ENCODE peak calls at places on chromosomes 2 and 18, in nine cellular contexts. One of them, this sample, is unnamed.

GRCh38 chr2:118847447-118848172 is at the start of gene EN1:
- DNase-seq in esophagus squamous epithelium: no peak
- DNase-seq in GM06990: no peak
- DNase-seq in pons: peak; percentile 52
- DNase-seq in MCF 10A: no peak
- DNase-seq in ELF-1: peak; percentile 75
- DNase-seq in cardiac fibroblast: no peak
- DNase-seq in HL-60: no peak
- DNase-seq in CD8-positive, alpha-beta memory T cell: no peak
- DNase-seq in this sample: no peak

GRCh38 chr2:224909885-224910517 is 132.3 kb downstream of the DOCK10 start:
- DNase-seq in esophagus squamous epithelium: no peak
- DNase-seq in GM06990: no peak
- DNase-seq in pons: peak; percentile 42
- DNase-seq in MCF 10A: peak; percentile 97
- DNase-seq in ELF-1: no peak
- DNase-seq in cardiac fibroblast: peak; percentile 75
- DNase-seq in HL-60: peak; percentile 62
- DNase-seq in CD8-positive, alpha-beta memory T cell: peak; percentile 53
- DNase-seq in this sample: peak; percentile 62

GRCh38 chr2:28088970-28089369 is 198.4 kb downstream of the BABAM2 start:
- DNase-seq in esophagus squamous epithelium: no peak
- DNase-seq in GM06990: no peak
- DNase-seq in pons: no peak
- DNase-seq in MCF 10A: peak; percentile 42
- DNase-seq in ELF-1: no peak
- DNase-seq in cardiac fibroblast: peak; percentile 88
- DNase-seq in HL-60: no peak
- DNase-seq in CD8-positive, alpha-beta memory T cell: no peak
- DNase-seq in this sample: no peak

GRCh38 chr2:73836141-73836943 is 7.6 kb downstream of the STAMBP start:
- DNase-seq in esophagus squamous epithelium: no peak
- DNase-seq in GM06990: no peak
- DNase-seq in pons: no peak
- DNase-seq in MCF 10A: no peak
- DNase-seq in ELF-1: peak; percentile 43
- DNase-seq in cardiac fibroblast: no peak
- DNase-seq in HL-60: peak; percentile 42
- DNase-seq in CD8-positive, alpha-beta memory T cell: no peak
- DNase-seq in this sample: no peak

GRCh38 chr2:159574246-159574645 is 42.1 kb downstream of the BAZ2B start:
- DNase-seq in esophagus squamous epithelium: no peak
- DNase-seq in GM06990: no peak
- DNase-seq in pons: no peak
- DNase-seq in MCF 10A: peak; percentile 79
- DNase-seq in ELF-1: no peak
- DNase-seq in cardiac fibroblast: peak; percentile 90
- DNase-seq in HL-60: peak; percentile 73
- DNase-seq in CD8-positive, alpha-beta memory T cell: no peak
- DNase-seq in this sample: peak; percentile 46

GRCh38 chr18:10453885-10454772 is at the start of gene APCDD1:
- DNase-seq in esophagus squamous epithelium: no peak
- DNase-seq in GM06990: no peak
- DNase-seq in pons: peak; percentile 78
- DNase-seq in MCF 10A: no peak
- DNase-seq in ELF-1: peak; percentile 73
- DNase-seq in cardiac fibroblast: no peak
- DNase-seq in HL-60: no peak
- DNase-seq in CD8-positive, alpha-beta memory T cell: no peak
- DNase-seq in this sample: peak; percentile 67

GRCh38 chr2:213017404-213017803 is 134.0 kb downstream of the IKZF2 start:
- DNase-seq in esophagus squamous epithelium: no peak
- DNase-seq in GM06990: no peak
- DNase-seq in pons: no peak
- DNase-seq in MCF 10A: no peak
- DNase-seq in ELF-1: no peak
- DNase-seq in cardiac fibroblast: no peak
- DNase-seq in HL-60: no peak
- DNase-seq in CD8-positive, alpha-beta memory T cell: no peak
- DNase-seq in this sample: no peak

GRCh38 chr2:181421131-181421458 is 36.1 kb upstream of the ITGA4 start:
- DNase-seq in esophagus squamous epithelium: no peak
- DNase-seq in GM06990: no peak
- DNase-seq in pons: no peak
- DNase-seq in MCF 10A: no peak
- DNase-seq in ELF-1: no peak
- DNase-seq in cardiac fibroblast: no peak
- DNase-seq in HL-60: no peak
- DNase-seq in CD8-positive, alpha-beta memory T cell: no peak
- DNase-seq in this sample: no peak

GRCh38 chr2:119254601-119255080 is 31.0 kb downstream of the STEAP3 start:
- DNase-seq in esophagus squamous epithelium: no peak
- DNase-seq in GM06990: no peak
- DNase-seq in pons: no peak
- DNase-seq in MCF 10A: no peak
- DNase-seq in ELF-1: no peak
- DNase-seq in cardiac fibroblast: no peak
- DNase-seq in HL-60: no peak
- DNase-seq in CD8-positive, alpha-beta memory T cell: no peak
- DNase-seq in this sample: no peak

GRCh38 chr2:173752152-173752551 is 213.0 kb downstream of the SP3 start:
- DNase-seq in esophagus squamous epithelium: no peak
- DNase-seq in GM06990: no peak
- DNase-seq in pons: no peak
- DNase-seq in MCF 10A: peak; percentile 34
- DNase-seq in ELF-1: no peak
- DNase-seq in cardiac fibroblast: peak; percentile 44
- DNase-seq in HL-60: peak; percentile 29
- DNase-seq in CD8-positive, alpha-beta memory T cell: no peak
- DNase-seq in this sample: no peak

GRCh38 chr2:16037808-16038457 is 97.6 kb downstream of the MYCN start:
- DNase-seq in esophagus squamous epithelium: no peak
- DNase-seq in GM06990: no peak
- DNase-seq in pons: peak; percentile 54
- DNase-seq in MCF 10A: no peak
- DNase-seq in ELF-1: no peak
- DNase-seq in cardiac fibroblast: no peak
- DNase-seq in HL-60: no peak
- DNase-seq in CD8-positive, alpha-beta memory T cell: no peak
- DNase-seq in this sample: no peak

GRCh38 chr2:95719473-95720060 is 127.8 kb downstream of the TRIM43 start:
- DNase-seq in esophagus squamous epithelium: no peak
- DNase-seq in GM06990: no peak
- DNase-seq in pons: no peak
- DNase-seq in MCF 10A: no peak
- DNase-seq in ELF-1: no peak
- DNase-seq in cardiac fibroblast: no peak
- DNase-seq in HL-60: no peak
- DNase-seq in CD8-positive, alpha-beta memory T cell: no peak
- DNase-seq in this sample: peak; percentile 59

GRCh38 chr2:142037051-142037450 is 93.8 kb downstream of the LRP1B start:
- DNase-seq in esophagus squamous epithelium: no peak
- DNase-seq in GM06990: no peak
- DNase-seq in pons: peak; percentile 48
- DNase-seq in MCF 10A: no peak
- DNase-seq in ELF-1: peak; percentile 23
- DNase-seq in cardiac fibroblast: no peak
- DNase-seq in HL-60: no peak
- DNase-seq in CD8-positive, alpha-beta memory T cell: no peak
- DNase-seq in this sample: no peak

GRCh38 chr2:195543902-195544894 is 112.8 kb upstream of the SLC39A10 start:
- DNase-seq in esophagus squamous epithelium: no peak
- DNase-seq in GM06990: no peak
- DNase-seq in pons: no peak
- DNase-seq in MCF 10A: peak; percentile 45
- DNase-seq in ELF-1: no peak
- DNase-seq in cardiac fibroblast: peak; percentile 89
- DNase-seq in HL-60: no peak
- DNase-seq in CD8-positive, alpha-beta memory T cell: no peak
- DNase-seq in this sample: no peak

GRCh38 chr2:176507736-176508135 is 238.5 kb downstream of the MTX2 start:
- DNase-seq in esophagus squamous epithelium: no peak
- DNase-seq in GM06990: no peak
- DNase-seq in pons: no peak
- DNase-seq in MCF 10A: no peak
- DNase-seq in ELF-1: no peak
- DNase-seq in cardiac fibroblast: no peak
- DNase-seq in HL-60: no peak
- DNase-seq in CD8-positive, alpha-beta memory T cell: no peak
- DNase-seq in this sample: no peak

GRCh38 chr2:215712219-215712849 is 276.5 kb upstream of the FN1 start:
- DNase-seq in esophagus squamous epithelium: no peak
- DNase-seq in GM06990: no peak
- DNase-seq in pons: no peak
- DNase-seq in MCF 10A: no peak
- DNase-seq in ELF-1: peak; percentile 3
- DNase-seq in cardiac fibroblast: peak; percentile 50
- DNase-seq in HL-60: no peak
- DNase-seq in CD8-positive, alpha-beta memory T cell: no peak
- DNase-seq in this sample: no peak

GRCh38 chr18:69239849-69240248 is 160.8 kb upstream of the DOK6 start:
- DNase-seq in esophagus squamous epithelium: no peak
- DNase-seq in GM06990: no peak
- DNase-seq in pons: peak; percentile 44
- DNase-seq in MCF 10A: no peak
- DNase-seq in ELF-1: no peak
- DNase-seq in cardiac fibroblast: no peak
- DNase-seq in HL-60: no peak
- DNase-seq in CD8-positive, alpha-beta memory T cell: no peak
- DNase-seq in this sample: no peak

GRCh38 chr2:236862961-236863728 is 222.5 kb upstream of the COPS8 start:
- DNase-seq in esophagus squamous epithelium: no peak
- DNase-seq in GM06990: peak; percentile 45
- DNase-seq in pons: no peak
- DNase-seq in MCF 10A: no peak
- DNase-seq in ELF-1: no peak
- DNase-seq in cardiac fibroblast: peak; percentile 51
- DNase-seq in HL-60: no peak
- DNase-seq in CD8-positive, alpha-beta memory T cell: no peak
- DNase-seq in this sample: peak; percentile 4

GRCh38 chr2:201148434-201148833 is 32.5 kb downstream of the CFLAR start:
- DNase-seq in esophagus squamous epithelium: no peak
- DNase-seq in GM06990: no peak
- DNase-seq in pons: no peak
- DNase-seq in MCF 10A: no peak
- DNase-seq in ELF-1: no peak
- DNase-seq in cardiac fibroblast: peak; percentile 31
- DNase-seq in HL-60: no peak
- DNase-seq in CD8-positive, alpha-beta memory T cell: no peak
- DNase-seq in this sample: no peak

GRCh38 chr2:129705105-129705504 is 274.4 kb upstream of the RAB6C start:
- DNase-seq in esophagus squamous epithelium: no peak
- DNase-seq in GM06990: no peak
- DNase-seq in pons: no peak
- DNase-seq in MCF 10A: no peak
- DNase-seq in ELF-1: no peak
- DNase-seq in cardiac fibroblast: no peak
- DNase-seq in HL-60: no peak
- DNase-seq in CD8-positive, alpha-beta memory T cell: no peak
- DNase-seq in this sample: no peak

GRCh38 chr2:203905661-203906060 is 30.9 kb upstream of the ICOS start:
- DNase-seq in esophagus squamous epithelium: no peak
- DNase-seq in GM06990: no peak
- DNase-seq in pons: no peak
- DNase-seq in MCF 10A: no peak
- DNase-seq in ELF-1: no peak
- DNase-seq in cardiac fibroblast: no peak
- DNase-seq in HL-60: no peak
- DNase-seq in CD8-positive, alpha-beta memory T cell: no peak
- DNase-seq in this sample: no peak